ENCODE peak calls at places on chromosome 7, in seven cellular contexts. O is effector CD8-positive, alpha-beta T cell; N is chondrocyte; J is HS-5; E is psoas muscle; L is activated T-cell treated with anti-CD3 and anti-CD28 coated beads for 1 hour; V is substantia nigra. Y is an unnamed sample.
A peak's percentile ranks its signal among the peaks of the same experiment; 100 is the strongest.

GRCh38 chr7:16345979-16346958 is 75.1 kb downstream of the CRPPA start:
- DNase-seq in V (no peak), N (no peak), L (no peak), E (no peak), O (no peak), J (peak; percentile 92), Y (no peak)

GRCh38 chr7:158191671-158192070 is 396.0 kb downstream of the PTPRN2 start:
- DNase-seq in L (no peak), O (no peak), N (no peak), J (no peak), E (no peak), V (no peak), Y (peak; percentile 34)

GRCh38 chr7:137970263-137970975 is 31.5 kb downstream of the CREB3L2 start:
- DNase-seq in N (no peak), V (no peak), O (no peak), J (no peak), L (no peak), E (peak; percentile 41), Y (no peak)

GRCh38 chr7:131653418-131654248 is 97.2 kb upstream of the PODXL start:
- DNase-seq in E (no peak), O (no peak), N (no peak), V (no peak), L (no peak), J (no peak), Y (no peak)

GRCh38 chr7:29853775-29854174 is 47.5 kb downstream of the WIPF3 start:
- DNase-seq in V (no peak), N (no peak), J (no peak), E (no peak), O (no peak), L (no peak), Y (no peak)

GRCh38 chr7:151456782-151457181 is 16.8 kb upstream of the CRYGN start:
- DNase-seq in J (no peak), E (no peak), L (no peak), O (no peak), N (no peak), V (no peak), Y (no peak)

GRCh38 chr7:25968205-25968993 is 183.6 kb upstream of the NFE2L3 start:
- DNase-seq in J (no peak), V (no peak), L (no peak), N (no peak), E (no peak), O (no peak), Y (peak; percentile 84)

GRCh38 chr7:135410546-135410942 is 99.4 kb downstream of the CNOT4 start:
- DNase-seq in N (no peak), L (no peak), E (no peak), V (no peak), O (no peak), J (no peak), Y (no peak)

GRCh38 chr7:114795475-114795874 is 126.4 kb upstream of the MDFIC start:
- DNase-seq in N (no peak), L (no peak), V (no peak), J (no peak), E (no peak), O (no peak), Y (no peak)

GRCh38 chr7:27171636-27172387 is 2.3 kb downstream of the HOXA10 start:
- DNase-seq in V (no peak), N (peak; percentile 47), O (no peak), J (peak; percentile 43), E (no peak), L (no peak), Y (peak; percentile 54)

GRCh38 chr7:43454936-43455518 is 127.9 kb upstream of the STK17A start:
- DNase-seq in L (no peak), N (no peak), J (peak; percentile 24), V (no peak), O (no peak), E (no peak), Y (no peak)

GRCh38 chr7:151875862-151876111 is 1.1 kb downstream of the PRKAG2 start:
- DNase-seq in L (peak; percentile 65), O (no peak), V (no peak), E (no peak), J (no peak), N (no peak), Y (no peak)

GRCh38 chr7:6344278-6344677 is 71.9 kb upstream of the CYTH3 start:
- DNase-seq in V (no peak), E (no peak), N (no peak), J (no peak), O (no peak), L (no peak), Y (no peak)

GRCh38 chr7:34622771-34623250 is 35.2 kb upstream of the NPSR1 start:
- DNase-seq in E (no peak), V (no peak), L (no peak), N (no peak), O (no peak), J (no peak), Y (no peak)

GRCh38 chr7:13107291-13107690 is 419.9 kb downstream of the ARL4A start:
- DNase-seq in L (no peak), O (no peak), V (no peak), N (no peak), J (no peak), E (no peak), Y (no peak)

GRCh38 chr7:158695726-158696452 is 8.7 kb downstream of the NCAPG2 start:
- DNase-seq in V (peak; percentile 48), N (no peak), E (peak; percentile 35), J (no peak), O (peak; percentile 4), L (peak; percentile 19), Y (peak; percentile 77)

GRCh38 chr7:80478683-80479082 is 33.2 kb downstream of the GNAT3 start:
- DNase-seq in O (no peak), E (no peak), N (no peak), J (peak; percentile 34), L (no peak), V (no peak), Y (no peak)